ENCODE peak calls at places on chromosome 2, in five cellular contexts. One of them, this sample, is unnamed.

GRCh38 chr2:8515390-8515761 is 166.5 kb upstream of the ID2 start:
- DNase-seq in NCI-H1105: no peak
- DNase-seq in EL: no peak
- DNase-seq in WTC11: no peak
- DNase-seq in skeletal muscle cell: no peak
- DNase-seq in this sample: no peak

GRCh38 chr2:132593171-132593570 is 76.8 kb downstream of the LYPD1 start:
- DNase-seq in WTC11: no peak
- DNase-seq in skeletal muscle cell: no peak
- DNase-seq in NCI-H1105: no peak
- DNase-seq in EL: peak
- DNase-seq in this sample: peak

GRCh38 chr2:102488063-102488462 is 15.0 kb downstream of the SLC9A4 start:
- DNase-seq in skeletal muscle cell: peak
- DNase-seq in EL: peak
- DNase-seq in WTC11: no peak
- DNase-seq in NCI-H1105: no peak
- DNase-seq in this sample: peak

GRCh38 chr2:160411167-160411566 is 82.4 kb downstream of the RBMS1 start:
- DNase-seq in NCI-H1105: no peak
- DNase-seq in EL: peak
- DNase-seq in skeletal muscle cell: no peak
- DNase-seq in WTC11: no peak
- DNase-seq in this sample: no peak

GRCh38 chr2:229340086-229340760 is 69.1 kb upstream of the PID1 start:
- DNase-seq in WTC11: no peak
- DNase-seq in EL: peak
- DNase-seq in skeletal muscle cell: peak
- DNase-seq in NCI-H1105: no peak
- DNase-seq in this sample: no peak

GRCh38 chr2:233448220-233448559 is 93.9 kb downstream of the DGKD start:
- DNase-seq in skeletal muscle cell: no peak
- DNase-seq in EL: no peak
- DNase-seq in NCI-H1105: no peak
- DNase-seq in WTC11: peak
- DNase-seq in this sample: no peak

GRCh38 chr2:10764896-10765295 is 43.5 kb downstream of the ATP6V1C2 start:
- DNase-seq in skeletal muscle cell: no peak
- DNase-seq in WTC11: no peak
- DNase-seq in NCI-H1105: no peak
- DNase-seq in EL: no peak
- DNase-seq in this sample: no peak

GRCh38 chr2:50004667-50005066 is 850.4 kb upstream of the FSHR start:
- DNase-seq in skeletal muscle cell: no peak
- DNase-seq in WTC11: no peak
- DNase-seq in EL: no peak
- DNase-seq in NCI-H1105: no peak
- DNase-seq in this sample: no peak

GRCh38 chr2:179538406-179538805 is 273.8 kb upstream of the SESTD1 start:
- DNase-seq in NCI-H1105: no peak
- DNase-seq in skeletal muscle cell: no peak
- DNase-seq in WTC11: no peak
- DNase-seq in EL: peak
- DNase-seq in this sample: no peak

GRCh38 chr2:61988462-61989366 is 83.2 kb downstream of the COMMD1 start:
- DNase-seq in EL: peak
- DNase-seq in NCI-H1105: no peak
- DNase-seq in WTC11: no peak
- DNase-seq in skeletal muscle cell: no peak
- DNase-seq in this sample: no peak

GRCh38 chr2:200702646-200703118 is 109.0 kb upstream of the BZW1 start:
- DNase-seq in WTC11: no peak
- DNase-seq in NCI-H1105: no peak
- DNase-seq in EL: no peak
- DNase-seq in skeletal muscle cell: no peak
- DNase-seq in this sample: no peak

GRCh38 chr2:135563793-135564192 is 32.5 kb downstream of the R3HDM1 start:
- DNase-seq in NCI-H1105: no peak
- DNase-seq in EL: peak
- DNase-seq in skeletal muscle cell: no peak
- DNase-seq in WTC11: no peak
- DNase-seq in this sample: no peak

GRCh38 chr2:161824226-161824625 is 200.0 kb downstream of the SLC4A10 start:
- DNase-seq in NCI-H1105: no peak
- DNase-seq in skeletal muscle cell: no peak
- DNase-seq in WTC11: no peak
- DNase-seq in EL: no peak
- DNase-seq in this sample: no peak

GRCh38 chr2:110688594-110689091 is 10.8 kb upstream of the BUB1 start:
- DNase-seq in WTC11: peak
- DNase-seq in NCI-H1105: no peak
- DNase-seq in skeletal muscle cell: no peak
- DNase-seq in EL: no peak
- DNase-seq in this sample: no peak

GRCh38 chr2:8605350-8606065 is 76.3 kb upstream of the ID2 start:
- DNase-seq in EL: peak
- DNase-seq in NCI-H1105: no peak
- DNase-seq in WTC11: no peak
- DNase-seq in skeletal muscle cell: peak
- DNase-seq in this sample: no peak

GRCh38 chr2:20291106-20291564 is 59.5 kb downstream of the PUM2 start:
- DNase-seq in EL: peak
- DNase-seq in NCI-H1105: peak
- DNase-seq in skeletal muscle cell: peak
- DNase-seq in WTC11: peak
- DNase-seq in this sample: peak

GRCh38 chr2:169476459-169476858 is 2.8 kb upstream of the BBS5 start:
- DNase-seq in WTC11: no peak
- DNase-seq in skeletal muscle cell: peak
- DNase-seq in EL: no peak
- DNase-seq in NCI-H1105: no peak
- DNase-seq in this sample: no peak

GRCh38 chr2:64866797-64867196 is 122.4 kb upstream of the SLC1A4 start:
- DNase-seq in skeletal muscle cell: peak
- DNase-seq in NCI-H1105: no peak
- DNase-seq in EL: peak
- DNase-seq in WTC11: no peak
- DNase-seq in this sample: peak

GRCh38 chr2:24245986-24246779 is 71.3 kb downstream of the FAM228A start:
- DNase-seq in WTC11: no peak
- DNase-seq in EL: peak
- DNase-seq in skeletal muscle cell: no peak
- DNase-seq in NCI-H1105: no peak
- DNase-seq in this sample: no peak

GRCh38 chr2:23423062-23423872 is 38.3 kb downstream of the KLHL29 start:
- DNase-seq in skeletal muscle cell: no peak
- DNase-seq in EL: no peak
- DNase-seq in NCI-H1105: no peak
- DNase-seq in WTC11: peak
- DNase-seq in this sample: no peak

GRCh38 chr2:166609183-166609959 is 115.3 kb upstream of the SCN7A start:
- DNase-seq in WTC11: no peak
- DNase-seq in skeletal muscle cell: no peak
- DNase-seq in EL: no peak
- DNase-seq in NCI-H1105: no peak
- DNase-seq in this sample: no peak

GRCh38 chr2:60391250-60392013 is 162.0 kb downstream of the BCL11A start:
- DNase-seq in WTC11: no peak
- DNase-seq in NCI-H1105: no peak
- DNase-seq in EL: peak
- DNase-seq in skeletal muscle cell: no peak
- DNase-seq in this sample: no peak